ENCODE peak calls at places on chromosomes 12 and 14, in seven cellular contexts. A, U, N, H, Z, P and M are unnamed samples.

GRCh38 chr12:115354007-115354452 is 670.1 kb upstream of the TBX3 start:
- DNase-seq in A (no peak), U (peak; percentile 34), N (no peak), H (no peak), Z (peak; percentile 34), P (peak; percentile 95), M (no peak)

GRCh38 chr14:104694991-104695659 is 5.7 kb downstream of the INF2 start:
- DNase-seq in A (no peak), U (no peak), N (no peak), H (no peak), Z (peak; percentile 74), P (no peak), M (no peak)

GRCh38 chr12:2543801-2544200 is 251.0 kb upstream of the FKBP4 start:
- DNase-seq in A (no peak), U (no peak), N (no peak), H (peak; percentile 0), Z (no peak), P (no peak), M (no peak)

GRCh38 chr12:131991816-131992430 is 42.2 kb downstream of the EP400 start:
- DNase-seq in A (no peak), U (no peak), N (no peak), H (no peak), Z (no peak), P (no peak), M (no peak)

GRCh38 chr12:108852674-108853073 is 4.7 kb downstream of the SSH1 start:
- DNase-seq in A (no peak), U (no peak), N (no peak), H (no peak), Z (peak; percentile 44), P (peak; percentile 86), M (no peak)

GRCh38 chr14:59013672-59014298 is 174.7 kb upstream of the DAAM1 start:
- DNase-seq in A (no peak), U (no peak), N (no peak), H (no peak), Z (no peak), P (peak; percentile 72), M (no peak)

GRCh38 chr12:21165048-21165447 is 34.1 kb downstream of the SLCO1B1 start:
- DNase-seq in A (no peak), U (no peak), N (no peak), H (no peak), Z (no peak), P (no peak), M (no peak)

GRCh38 chr12:81683881-81684280 is 75.3 kb downstream of the PPFIA2 start:
- DNase-seq in A (no peak), U (no peak), N (no peak), H (no peak), Z (no peak), P (no peak), M (no peak)

GRCh38 chr14:68788275-68789001 is 4.4 kb downstream of the ZFP36L1 start:
- DNase-seq in A (no peak), U (no peak), N (no peak), H (no peak), Z (no peak), P (peak; percentile 24), M (no peak)

GRCh38 chr14:74242055-74243042 is 3.1 kb downstream of the VSX2 start:
- DNase-seq in A (no peak), U (no peak), N (no peak), H (no peak), Z (no peak), P (no peak), M (no peak)

GRCh38 chr14:31541702-31542101 is 19.5 kb upstream of the NUBPL start:
- DNase-seq in A (no peak), U (no peak), N (no peak), H (no peak), Z (no peak), P (no peak), M (no peak)

GRCh38 chr14:93946104-93946503 is 19.0 kb downstream of the FAM181A start:
- DNase-seq in A (no peak), U (no peak), N (no peak), H (no peak), Z (no peak), P (peak; percentile 83), M (no peak)

GRCh38 chr12:70853326-70853725 is 67.2 kb downstream of the PTPRR start:
- DNase-seq in A (no peak), U (peak; percentile 49), N (no peak), H (no peak), Z (no peak), P (peak; percentile 70), M (no peak)

GRCh38 chr12:57280234-57281062 is 29.5 kb upstream of the STAC3 start:
- DNase-seq in A (peak; percentile 59), U (peak; percentile 61), N (no peak), H (no peak), Z (no peak), P (peak; percentile 87), M (peak; percentile 43)

GRCh38 chr14:54665938-54666337 is 99.0 kb downstream of the SAMD4A start:
- DNase-seq in A (no peak), U (no peak), N (no peak), H (no peak), Z (no peak), P (no peak), M (no peak)

GRCh38 chr12:114626-115211 is 48.2 kb downstream of the IQSEC3 start:
- DNase-seq in A (no peak), U (no peak), N (no peak), H (no peak), Z (no peak), P (no peak), M (no peak)

GRCh38 chr12:11822071-11822818 is 172.8 kb downstream of the ETV6 start:
- DNase-seq in A (peak; percentile 52), U (peak; percentile 53), N (no peak), H (no peak), Z (no peak), P (peak; percentile 82), M (no peak)

GRCh38 chr12:49336645-49337584 is at the start of gene C1QL4:
- DNase-seq in A (peak; percentile 81), U (peak; percentile 80), N (no peak), H (peak; percentile 91), Z (peak; percentile 81), P (peak; percentile 65), M (peak; percentile 96)

GRCh38 chr12:19402211-19402610 is 37.1 kb upstream of the AEBP2 start:
- DNase-seq in A (no peak), U (no peak), N (no peak), H (no peak), Z (no peak), P (no peak), M (no peak)

GRCh38 chr12:20549115-20549719 is 145.9 kb upstream of the SLCO1C1 start:
- DNase-seq in A (no peak), U (no peak), N (no peak), H (no peak), Z (peak; percentile 32), P (no peak), M (no peak)

GRCh38 chr14:66070542-66071319 is 415.4 kb upstream of the CCDC196 start:
- DNase-seq in A (peak; percentile 54), U (peak; percentile 23), N (no peak), H (no peak), Z (peak; percentile 18), P (peak; percentile 9), M (peak; percentile 68)

GRCh38 chr14:69259531-69260245 is at the start of gene GALNT16:
- DNase-seq in A (no peak), U (peak; percentile 21), N (no peak), H (peak; percentile 69), Z (peak; percentile 43), P (peak; percentile 13), M (no peak)

GRCh38 chr12:18146375-18146774 is 56.4 kb upstream of the RERGL start:
- DNase-seq in A (no peak), U (no peak), N (no peak), H (no peak), Z (no peak), P (no peak), M (no peak)